ENCODE peak calls at places on chromosomes 7 and 10, in eight cellular contexts. N is ovary; H is DND-41; Q is H9; Z is neural progenitor cell; U is GM23248; P is naive thymus-derived CD4-positive, alpha-beta T cell; F is CD4-positive, CD25-positive, alpha-beta regulatory T cell. W is an unnamed sample.
A peak's percentile ranks its signal among the peaks of the same experiment; 100 is the strongest.

GRCh38 chr7:141584935-141585334 is 33.7 kb downstream of the AGK start:
- DNase-seq in N (no peak), H (no peak), Q (peak; percentile 71), Z (peak; percentile 16), U (no peak), P (no peak), F (no peak), W (no peak)

GRCh38 chr7:91310829-91311460 is 46.7 kb downstream of the FZD1 start:
- DNase-seq in N (no peak), H (no peak), Q (no peak), Z (peak; percentile 37), U (peak; percentile 78), P (no peak), F (no peak), W (no peak)

GRCh38 chr7:101744588-101744987 is 72.8 kb upstream of the CUX1 start:
- DNase-seq in N (no peak), H (no peak), Q (no peak), Z (no peak), U (no peak), P (no peak), F (no peak), W (no peak)

GRCh38 chr7:2063562-2064360 is 169.0 kb downstream of the MAD1L1 start:
- DNase-seq in N (no peak), H (no peak), Q (no peak), Z (no peak), U (peak; percentile 58), P (peak; percentile 10), F (peak; percentile 24), W (no peak)

GRCh38 chr10:69869291-69869841 is 67.7 kb downstream of the COL13A1 start:
- DNase-seq in N (no peak), H (no peak), Q (no peak), Z (no peak), U (peak; percentile 88), P (no peak), F (no peak), W (no peak)

GRCh38 chr10:35027567-35027966 is 62.6 kb downstream of the CUL2 start:
- DNase-seq in N (no peak), H (no peak), Q (no peak), Z (no peak), U (peak; percentile 48), P (no peak), F (no peak), W (no peak)

GRCh38 chr10:93475871-93476270 is 6.3 kb downstream of the MYOF start:
- DNase-seq in N (no peak), H (no peak), Q (no peak), Z (no peak), U (peak; percentile 74), P (no peak), F (no peak), W (peak; percentile 80)

GRCh38 chr10:11516419-11516721 is 95.1 kb downstream of the USP6NL start:
- DNase-seq in N (no peak), H (no peak), Q (no peak), Z (no peak), U (no peak), P (no peak), F (no peak), W (no peak)

GRCh38 chr7:28688651-28689050 is 269.5 kb downstream of the TRIL start:
- DNase-seq in N (no peak), H (no peak), Q (no peak), Z (no peak), U (peak; percentile 91), P (no peak), F (no peak), W (no peak)

GRCh38 chr7:133275008-133275407 is 22.1 kb downstream of the EXOC4 start:
- DNase-seq in N (no peak), H (no peak), Q (no peak), Z (peak; percentile 27), U (no peak), P (no peak), F (no peak), W (no peak)

GRCh38 chr7:124758327-124758726 is 7.3 kb downstream of the GPR37 start:
- DNase-seq in N (no peak), H (no peak), Q (no peak), Z (no peak), U (no peak), P (no peak), F (no peak), W (no peak)

GRCh38 chr7:44461387-44461786 is 29.1 kb downstream of the NUDCD3 start:
- DNase-seq in N (no peak), H (peak; percentile 20), Q (no peak), Z (no peak), U (peak; percentile 78), P (peak; percentile 25), F (peak; percentile 73), W (no peak)

GRCh38 chr7:94823952-94824351 is 83.4 kb upstream of the PPP1R9A start:
- DNase-seq in N (no peak), H (no peak), Q (no peak), Z (no peak), U (peak; percentile 26), P (no peak), F (no peak), W (no peak)

GRCh38 chr7:138875794-138876193 is 77.8 kb upstream of the ATP6V0A4 start:
- DNase-seq in N (no peak), H (peak; percentile 80), Q (no peak), Z (no peak), U (peak; percentile 96), P (peak; percentile 76), F (peak; percentile 90), W (no peak)

GRCh38 chr10:43204943-43205671 is 61.8 kb downstream of the RASGEF1A start:
- DNase-seq in N (no peak), H (peak; percentile 61), Q (peak; percentile 91), Z (peak; percentile 81), U (peak; percentile 78), P (peak; percentile 42), F (peak; percentile 74), W (peak; percentile 47)

GRCh38 chr10:75097666-75098285 is 13.7 kb upstream of the SAMD8 start:
- DNase-seq in N (no peak), H (no peak), Q (peak; percentile 55), Z (peak; percentile 50), U (peak; percentile 52), P (no peak), F (no peak), W (no peak)

GRCh38 chr10:104445359-104445758 is 91.7 kb downstream of the CFAP58 start:
- DNase-seq in N (no peak), H (no peak), Q (no peak), Z (no peak), U (peak; percentile 86), P (no peak), F (no peak), W (no peak)

GRCh38 chr10:21202766-21203457 is 305.8 kb upstream of the NEBL start:
- DNase-seq in N (no peak), H (no peak), Q (no peak), Z (no peak), U (peak; percentile 2), P (no peak), F (no peak), W (no peak)

GRCh38 chr10:5530412-5530806 is 5.6 kb downstream of the CALML3 start:
- DNase-seq in N (no peak), H (no peak), Q (peak; percentile 13), Z (no peak), U (no peak), P (no peak), F (no peak), W (no peak)

GRCh38 chr7:108114117-108114841 is 15.9 kb downstream of the LAMB4 start:
- DNase-seq in N (no peak), H (no peak), Q (peak; percentile 75), Z (peak; percentile 72), U (no peak), P (peak; percentile 5), F (peak; percentile 9), W (no peak)

GRCh38 chr7:23175820-23176385 is 5.9 kb upstream of the NUP42 start:
- DNase-seq in N (no peak), H (no peak), Q (no peak), Z (no peak), U (no peak), P (no peak), F (no peak), W (no peak)

GRCh38 chr10:55629792-55630490 is 731.1 kb downstream of the ZWINT start:
- DNase-seq in N (no peak), H (no peak), Q (peak; percentile 63), Z (peak; percentile 75), U (peak; percentile 67), P (no peak), F (no peak), W (peak; percentile 45)

GRCh38 chr10:86100581-86101061 is 266.0 kb downstream of the GRID1 start:
- DNase-seq in N (no peak), H (peak; percentile 13), Q (peak; percentile 41), Z (peak; percentile 69), U (peak; percentile 37), P (no peak), F (peak; percentile 22), W (no peak)

GRCh38 chr10:69406302-69406811 is 10.4 kb downstream of the TACR2 start:
- DNase-seq in N (peak; percentile 20), H (no peak), Q (peak; percentile 67), Z (no peak), U (no peak), P (no peak), F (no peak), W (no peak)

GRCh38 chr10:69237528-69238159 is 17.5 kb downstream of the HKDC1 start:
- DNase-seq in N (peak; percentile 75), H (peak; percentile 83), Q (peak; percentile 87), Z (peak; percentile 89), U (peak; percentile 84), P (peak; percentile 79), F (peak; percentile 80), W (no peak)

GRCh38 chr7:157785021-157785441 is 448.2 kb downstream of the DNAJB6 start:
- DNase-seq in N (no peak), H (no peak), Q (no peak), Z (no peak), U (no peak), P (no peak), F (no peak), W (no peak)
- H3K4me1 ChIP-seq in N (no peaks in the 10 kb centered on the region), H (no peaks in the 10 kb centered on the region), Q (no peaks in the 10 kb centered on the region), Z (peaks cover 12% of the 10 kb centered on the region), U (no peaks in the 10 kb centered on the region), P (no peaks in the 10 kb centered on the region), F (no peaks in the 10 kb centered on the region), W (no peaks in the 10 kb centered on the region)

GRCh38 chr7:78345293-78345692 is 546.7 kb downstream of the PHTF2 start:
- DNase-seq in N (no peak), H (no peak), Q (no peak), Z (peak; percentile 34), U (no peak), P (no peak), F (no peak), W (no peak)
- H3K27ac ChIP-seq in N (no peak overlapping the region), H (no peak overlapping the region), Q (no peak overlapping the region), Z (no peak overlapping the region), U (no peak overlapping the region), P (no peak overlapping the region), F (no peak overlapping the region), W (no peak overlapping the region)

DNA sequence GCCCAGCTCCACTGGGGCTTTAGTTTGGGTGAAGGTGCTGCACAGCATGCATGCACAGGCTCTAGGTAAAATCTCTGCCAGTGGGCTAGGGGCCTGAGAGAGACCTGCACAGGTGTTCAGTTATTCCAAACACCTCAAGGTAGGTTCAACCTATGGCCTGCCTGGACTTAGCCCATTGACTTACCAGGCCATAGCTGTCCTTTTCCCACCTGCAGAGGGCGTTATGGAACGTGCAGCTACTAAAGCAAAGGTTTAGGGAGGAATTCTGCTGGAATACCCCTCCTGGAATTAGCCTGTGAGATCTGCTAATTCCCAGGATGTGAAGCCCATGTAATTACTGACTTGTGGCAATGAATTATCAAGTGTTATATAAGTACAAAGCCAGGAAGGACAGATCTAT is 3.6 kb downstream of the VWC2 start:
- DNase-seq in N (peak; percentile 34), H (no peak), Q (peak; percentile 74), Z (peak; percentile 79), U (no peak), P (no peak), F (no peak), W (no peak)
- H3K4me1 ChIP-seq in N (peaks cover 4% of the 10 kb centered on the region), H (no peaks in the 10 kb centered on the region), Q (no peaks in the 10 kb centered on the region), Z (peaks cover 17% of the 10 kb centered on the region), U (no peaks in the 10 kb centered on the region), P (no peaks in the 10 kb centered on the region), F (no peaks in the 10 kb centered on the region), W (no peaks in the 10 kb centered on the region)

GRCh38 chr10:10056958-10057357 is 960.7 kb upstream of the CELF2 start:
- DNase-seq in N (no peak), H (no peak), Q (no peak), Z (peak; percentile 8), U (no peak), P (no peak), F (no peak), W (no peak)
- H3K27ac ChIP-seq in N (no peak overlapping the region), H (no peak overlapping the region), Q (no peak overlapping the region), Z (no peak overlapping the region), U (no peak overlapping the region), P (no peak overlapping the region), F (no peak overlapping the region), W (no peak overlapping the region)

W was measured in RWPE2.